ENCODE peak calls at places on chromosomes 2 and 18, in five cellular contexts. J is myocyte, O is endodermal cell, W is T-helper 9 cell, V is head of caudate nucleus. K is an unnamed sample.

GRCh38 chr2:175766880-175767279 is 235.2 kb downstream of the LNPK start:
- DNase-seq in J (no peak), O (no peak), W (no peak), V (no peak), K (no peak)

GRCh38 chr2:43129676-43130547 is 96.5 kb downstream of the ZFP36L2 start:
- DNase-seq in J (no peak), O (peak), W (peak), V (no peak), K (no peak)

GRCh38 chr2:28544915-28545589 is 49.2 kb downstream of the PLB1 start:
- DNase-seq in J (peak), O (no peak), W (no peak), V (no peak), K (no peak)

GRCh38 chr18:69380324-69380723 is 20.4 kb upstream of the DOK6 start:
- DNase-seq in J (no peak), O (no peak), W (no peak), V (no peak), K (no peak)

GRCh38 chr2:203706403-203706802 is at the start of gene CD28:
- DNase-seq in J (no peak), O (no peak), W (peak), V (no peak), K (no peak)

GRCh38 chr2:19068206-19068605 is 290.2 kb downstream of the OSR1 start:
- DNase-seq in J (no peak), O (no peak), W (no peak), V (no peak), K (no peak)

GRCh38 chr2:234966340-234966739 is 14.5 kb downstream of the SH3BP4 start:
- DNase-seq in J (no peak), O (peak), W (no peak), V (no peak), K (no peak)

GRCh38 chr2:29314816-29315571 is 199.8 kb downstream of the CLIP4 start:
- DNase-seq in J (peak), O (peak), W (peak), V (peak), K (peak)

GRCh38 chr2:23563673-23564617 is 179.0 kb downstream of the KLHL29 start:
- DNase-seq in J (peak), O (no peak), W (no peak), V (peak), K (peak)

GRCh38 chr2:218401834-218402370 is 2.2 kb downstream of the CTDSP1 start:
- DNase-seq in J (no peak), O (no peak), W (no peak), V (no peak), K (no peak)

GRCh38 chr2:85413592-85414421 is 3.6 kb upstream of the CAPG start:
- DNase-seq in J (no peak), O (peak), W (no peak), V (no peak), K (peak)

GRCh38 chr2:128664499-128664971 is 345.9 kb upstream of the HS6ST1 start:
- DNase-seq in J (no peak), O (peak), W (no peak), V (no peak), K (peak)

GRCh38 chr2:19673213-19673791 is 228.5 kb downstream of the TTC32 start:
- DNase-seq in J (peak), O (peak), W (no peak), V (no peak), K (no peak)

GRCh38 chr2:43333096-43333655 is 106.8 kb upstream of the ZFP36L2 start:
- DNase-seq in J (no peak), O (no peak), W (no peak), V (no peak), K (no peak)

GRCh38 chr18:44771957-44772917 is 91.5 kb downstream of the SETBP1 start:
- DNase-seq in J (no peak), O (no peak), W (no peak), V (no peak), K (no peak)

GRCh38 chr2:79573895-79574674 is 61.2 kb downstream of the CTNNA2 start:
- DNase-seq in J (no peak), O (no peak), W (no peak), V (no peak), K (no peak)

GRCh38 chr2:9164112-9164608 is 42.5 kb upstream of the ASAP2 start:
- DNase-seq in J (no peak), O (no peak), W (no peak), V (no peak), K (no peak)

GRCh38 chr18:23563377-23564043 is 22.8 kb downstream of the NPC1 start:
- DNase-seq in J (peak), O (no peak), W (no peak), V (no peak), K (no peak)

GRCh38 chr2:73749314-73749713 is 12.2 kb upstream of the TPRKB start:
- DNase-seq in J (no peak), O (no peak), W (no peak), V (no peak), K (no peak)